ENCODE peak calls at places on chromosome 1, in five cellular contexts. S is neural progenitor cell, E is GM23248, N is fibroblast of lung, C is A673. M is an unnamed sample. For H3K4me1, the result is how much of the 10 kb centered on the place peaks cover.

GRCh38 chr1:202213361-202214088 is 19.9 kb downstream of the LGR6 start:
- DNase-seq in C (peak), E (no peak), N (no peak), S (peak), M (no peak)

GRCh38 chr1:91513160-91513559 is 12.5 kb downstream of the CDC7 start:
- DNase-seq in C (no peak), S (no peak), N (peak), E (peak), M (no peak)

GRCh38 chr1:156748670-156749428 is 2.6 kb downstream of the HDGF start:
- DNase-seq in E (peak), N (peak), C (peak), S (no peak), M (no peak)

GRCh38 chr1:150765229-150765976 is at the start of gene CTSS:
- DNase-seq in S (no peak), N (peak), E (peak), C (peak), M (no peak)

GRCh38 chr1:45211061-45211460 is 4.7 kb upstream of the ZSWIM5 start:
- DNase-seq in E (no peak), C (no peak), S (no peak), N (no peak), M (no peak)

GRCh38 chr1:235659186-235659771 is 9.7 kb upstream of the GNG4 start:
- DNase-seq in N (no peak), C (no peak), S (no peak), E (no peak), M (no peak)

GRCh38 chr1:96487404-96487803 is 234.2 kb upstream of the PTBP2 start:
- DNase-seq in N (peak), E (peak), C (no peak), S (no peak), M (no peak)

GRCh38 chr1:116111196-116112021 is at the start of gene MAB21L3:
- DNase-seq in E (no peak), C (no peak), S (no peak), N (no peak), M (no peak)

GRCh38 chr1:235923466-235924008 is 56.8 kb upstream of the LYST start:
- DNase-seq in S (no peak), E (no peak), N (peak), C (no peak), M (no peak)

GRCh38 chr1:112998592-112999235 is 42.7 kb upstream of the SLC16A1 start:
- DNase-seq in C (peak), N (peak), S (no peak), E (peak), M (no peak)

GRCh38 chr1:119367332-119368124 is 1.1 kb upstream of the HAO2 start:
- DNase-seq in N (peak), E (peak), S (peak), C (peak), M (no peak)

GRCh38 chr1:18307329-18307898 is 173.3 kb upstream of the KLHDC7A start:
- DNase-seq in N (no peak), C (no peak), E (no peak), S (no peak), M (no peak)

GRCh38 chr1:109229531-109230127 is 15.9 kb downstream of the SARS1 start:
- DNase-seq in C (peak), E (no peak), S (peak), N (no peak), M (no peak)

GRCh38 chr1:38584408-38585037 is 275.0 kb downstream of the RRAGC start:
- DNase-seq in S (no peak), C (peak), E (no peak), N (no peak), M (no peak)

GRCh38 chr1:116254776-116255175 is 118.3 kb upstream of the ATP1A1 start:
- DNase-seq in C (no peak), S (no peak), E (peak), N (no peak), M (no peak)

GRCh38 chr1:65175171-65176070 is 27.4 kb downstream of the AK4 start:
- DNase-seq in S (no peak), N (peak), C (no peak), E (no peak), M (no peak)

GRCh38 chr1:25837253-25837875 is 17.6 kb downstream of the MTFR1L start:
- DNase-seq in S (peak), C (no peak), N (peak), E (peak), M (no peak)

GRCh38 chr1:205263580-205264190 is 35.9 kb downstream of the TMCC2 start:
- DNase-seq in E (peak), N (no peak), S (no peak), C (no peak), M (no peak)

GRCh38 chr1:192170196-192170984 is 12.1 kb downstream of the RGS18 start:
- DNase-seq in S (no peak), E (no peak), N (no peak), C (no peak), M (no peak)

GRCh38 chr1:115465802-115466363 is 127.8 kb upstream of the NGF start:
- DNase-seq in E (no peak), N (no peak), S (no peak), C (no peak), M (no peak)

GRCh38 chr1:101140041-101140718 is 96.6 kb upstream of the S1PR1 start:
- DNase-seq in S (no peak), C (no peak), N (no peak), E (no peak), M (no peak)

GRCh38 chr1:53450225-53450624 is 9.0 kb upstream of the DMRTB1 start:
- DNase-seq in E (peak), C (no peak), S (peak), N (no peak), M (no peak)

GRCh38 chr1:226305184-226305583 is 3.8 kb downstream of the LIN9 start:
- DNase-seq in S (no peak), N (no peak), C (no peak), E (no peak), M (no peak)

GRCh38 chr1:115837762-115838421 is 3.0 kb downstream of the NHLH2 start:
- DNase-seq in E (peak), S (peak), C (peak), N (no peak), M (no peak)

GRCh38 chr1:231161711-231162299 is at the start of gene TRIM67:
- DNase-seq in C (peak), E (no peak), S (peak), N (peak), M (no peak)

GRCh38 chr1:231162300-231162969 is 577 bp downstream of the TRIM67 start:
- DNase-seq in E (peak), N (peak), C (no peak), S (peak), M (no peak)

GRCh38 chr1:231159963-231160761 is 1.7 kb upstream of the TRIM67 start:
- DNase-seq in C (no peak), S (no peak), E (no peak), N (no peak), M (no peak)

GRCh38 chr1:231159202-231159962 is 2.5 kb upstream of the TRIM67 start:
- DNase-seq in E (no peak), N (no peak), C (no peak), S (no peak), M (no peak)

GRCh38 chr1:231160851-231161710 is 777 bp upstream of the TRIM67 start:
- DNase-seq in C (no peak), N (no peak), S (peak), E (no peak), M (no peak)
- TF ChIP-seq EZH2 in C (peak), N (no peak), S (peak), E (peak), M (no peak)

GRCh38 chr1:30749691-30750583 is 7.6 kb downstream of the LAPTM5 start:
- DNase-seq in N (no peak), C (no peak), S (no peak), E (no peak), M (peak)

GRCh38 chr1:30751830-30752650 is 5.5 kb downstream of the LAPTM5 start:
- DNase-seq in E (no peak), S (no peak), C (no peak), N (no peak), M (no peak)

GRCh38 chr1:30752651-30752908 is 5.0 kb downstream of the LAPTM5 start:
- DNase-seq in E (no peak), N (no peak), C (no peak), S (no peak), M (no peak)

GRCh38 chr1:30748699-30749401 is 8.7 kb downstream of the LAPTM5 start:
- DNase-seq in E (no peak), C (no peak), S (no peak), N (no peak), M (no peak)

GRCh38 chr1:30750751-30751291 is 6.8 kb downstream of the LAPTM5 start:
- DNase-seq in N (no peak), C (no peak), E (no peak), S (no peak), M (peak)
- H3K4me1 ChIP-seq in N (under half), C (under half), E (under half), S (under half), M (half or more)

DNA sequence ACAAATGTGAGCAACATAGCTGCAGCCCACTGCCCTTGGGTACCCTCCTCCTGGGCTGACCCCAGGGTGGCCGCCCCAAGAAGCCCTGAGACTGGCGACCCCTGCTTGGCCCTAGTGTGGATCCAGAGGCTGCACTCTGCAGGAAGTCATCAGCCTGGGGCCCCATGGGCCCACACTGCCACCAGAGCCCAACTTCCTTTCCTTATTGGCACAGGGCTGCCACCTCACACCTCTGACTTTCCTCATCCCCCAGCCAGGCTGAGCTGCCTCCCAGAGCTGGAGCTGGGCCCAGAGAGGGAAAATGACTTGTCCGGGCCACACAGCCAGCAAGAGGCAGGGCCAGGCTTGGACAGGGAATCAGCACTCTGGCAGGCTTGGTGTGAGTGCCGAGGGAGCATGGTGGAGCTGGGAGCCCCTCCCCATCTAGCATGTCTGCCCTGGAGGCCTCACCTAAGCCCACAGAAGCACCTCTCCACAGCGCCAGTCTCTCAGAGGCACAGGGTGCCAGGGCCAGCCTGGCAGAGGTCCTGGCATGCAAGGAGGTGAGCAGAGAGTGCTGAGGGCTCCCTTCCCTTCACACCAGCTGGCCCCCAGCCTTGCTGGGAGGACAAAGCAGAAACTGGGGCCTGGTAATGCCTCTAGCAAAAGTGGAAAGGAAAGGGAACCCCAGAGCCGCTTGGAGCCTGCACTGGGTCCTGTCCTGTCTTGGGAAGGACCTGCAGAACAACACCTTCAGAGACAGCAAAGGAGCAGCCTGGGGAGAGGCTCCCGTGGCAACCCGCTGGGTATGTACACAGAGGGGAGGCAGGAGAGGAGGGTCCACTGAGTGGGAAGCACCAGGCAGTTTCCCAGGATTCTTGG is 3.2 kb downstream of the RAP1GAP start:
- DNase-seq in N (no peak), E (peak), C (no peak), S (no peak), M (no peak)
- TF ChIP-seq EZH2 in N (no peak), E (no peak), C (no peak), S (no peak), M (no peak)

GRCh38 chr1:184597652-184598357 is 156.9 kb downstream of the EDEM3 start:
- DNase-seq in E (peak), C (no peak), S (no peak), N (peak), M (no peak)

GRCh38 chr1:184595609-184596008 is 159.0 kb downstream of the EDEM3 start:
- DNase-seq in C (no peak), N (peak), S (no peak), E (peak), M (no peak)

GRCh38 chr1:184593612-184594011 is 161.0 kb downstream of the EDEM3 start:
- DNase-seq in E (no peak), S (no peak), N (no peak), C (no peak), M (no peak)

GRCh38 chr1:184596950-184597651 is 157.6 kb downstream of the EDEM3 start:
- DNase-seq in N (no peak), C (no peak), E (no peak), S (peak), M (no peak)

GRCh38 chr1:184598403-184598802 is 156.3 kb downstream of the EDEM3 start:
- DNase-seq in E (no peak), C (no peak), S (no peak), N (no peak), M (no peak)
- H3K4me1 ChIP-seq in E (under half), C (under half), S (under half), N (under half), M (under half)

GRCh38 chr1:32869844-32870614 is 683 bp downstream of the FNDC5 start:
- DNase-seq in E (no peak), S (no peak), C (no peak), N (no peak), M (no peak)

GRCh38 chr1:32872189-32872898 is 1.6 kb upstream of the FNDC5 start:
- DNase-seq in S (peak), E (peak), N (peak), C (peak), M (peak)

GRCh38 chr1:32873484-32873883 is 2.8 kb upstream of the FNDC5 start:
- DNase-seq in S (no peak), N (no peak), E (no peak), C (no peak), M (no peak)

GRCh38 chr1:32870615-32871363 is at the start of gene FNDC5:
- DNase-seq in C (peak), S (peak), N (no peak), E (peak), M (no peak)

GRCh38 chr1:32871364-32872188 is 864 bp upstream of the FNDC5 start:
- DNase-seq in E (peak), N (no peak), S (peak), C (peak), M (no peak)
- TF ChIP-seq EZH2 in E (peak), N (peak), S (no peak), C (no peak), M (no peak)

GRCh38 chr1:164748253-164748899 is 189.4 kb downstream of the PBX1 start:
- DNase-seq in C (no peak), E (peak), S (peak), N (peak), M (no peak)
- H3K4me1 ChIP-seq in C (under half), E (under half), S (under half), N (under half), M (under half)